ENCODE peak calls at places on chromosomes 13 and 19, in eight cellular contexts. Y, G, A, N, M, D, L and Q are unnamed samples.

GRCh38 chr19:14106840-14107239 is 10.7 kb downstream of the PRKACA start:
- DNase-seq in Y (no peak), G (no peak), A (peak), N (no peak), M (no peak), D (no peak), L (no peak), Q (no peak)

GRCh38 chr19:3075605-3076431 is 13.5 kb upstream of the TLE5 start:
- DNase-seq in Y (no peak), G (no peak), A (no peak), N (no peak), M (no peak), D (peak), L (peak), Q (peak)

GRCh38 chr19:10780368-10780767 is 55.6 kb downstream of the TMED1 start:
- DNase-seq in Y (peak), G (no peak), A (peak), N (no peak), M (peak), D (peak), L (no peak), Q (peak)

GRCh38 chr13:47672982-47673670 is 327.9 kb downstream of the SUCLA2 start:
- DNase-seq in Y (no peak), G (no peak), A (peak), N (no peak), M (peak), D (no peak), L (no peak), Q (no peak)

GRCh38 chr19:2042485-2043268 is 8.4 kb downstream of the MKNK2 start:
- DNase-seq in Y (no peak), G (no peak), A (no peak), N (no peak), M (no peak), D (peak), L (peak), Q (peak)

GRCh38 chr13:30797847-30798246 is 62.5 kb downstream of the ALOX5AP start:
- DNase-seq in Y (no peak), G (no peak), A (no peak), N (no peak), M (no peak), D (no peak), L (no peak), Q (no peak)

GRCh38 chr13:114142640-114143490 is 10.4 kb upstream of the RASA3 start:
- DNase-seq in Y (no peak), G (peak), A (peak), N (no peak), M (peak), D (no peak), L (peak), Q (peak)

GRCh38 chr19:32387701-32388392 is 17.7 kb upstream of the DPY19L3 start:
- DNase-seq in Y (no peak), G (peak), A (no peak), N (no peak), M (peak), D (no peak), L (no peak), Q (peak)

GRCh38 chr19:17376935-17377600 is at the start of gene PLVAP:
- DNase-seq in Y (no peak), G (no peak), A (peak), N (no peak), M (no peak), D (peak), L (no peak), Q (no peak)

DNA sequence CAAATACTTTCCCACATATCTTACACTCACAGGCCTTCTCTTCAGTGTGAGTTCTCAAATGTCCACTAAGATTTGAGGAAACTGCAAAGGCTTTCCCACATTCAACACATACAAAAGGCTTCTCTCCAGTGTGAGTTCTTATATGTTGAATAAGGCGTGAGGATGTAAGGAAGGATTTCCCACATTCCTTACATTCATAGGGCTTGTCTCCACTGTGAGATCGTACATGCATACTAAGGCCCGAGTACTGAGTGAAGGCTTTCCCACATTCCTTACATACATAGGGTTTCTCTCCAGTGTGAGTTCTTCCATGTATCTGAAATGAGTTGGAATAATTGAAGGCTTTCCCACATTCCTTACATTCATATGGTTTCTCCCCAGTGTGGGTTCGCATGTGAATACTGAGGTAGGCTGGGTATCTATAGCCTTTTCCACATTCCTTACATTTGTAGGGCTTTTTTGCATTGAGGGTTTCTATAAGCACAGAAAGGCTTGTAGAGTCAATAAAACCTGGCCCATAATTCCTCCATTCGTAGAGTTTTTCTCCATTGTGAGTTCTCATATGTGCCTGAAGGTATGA is 9.6 kb downstream of the ZNF426 start:
- DNase-seq in Y (no peak), G (no peak), A (no peak), N (peak), M (peak), D (no peak), L (no peak), Q (no peak)
- H3K4me3 ChIP-seq in Y (no peak), G (no peak), A (no peak), N (no peak), M (no peak), D (no peak), L (no peak), Q (no peak)

DNA sequence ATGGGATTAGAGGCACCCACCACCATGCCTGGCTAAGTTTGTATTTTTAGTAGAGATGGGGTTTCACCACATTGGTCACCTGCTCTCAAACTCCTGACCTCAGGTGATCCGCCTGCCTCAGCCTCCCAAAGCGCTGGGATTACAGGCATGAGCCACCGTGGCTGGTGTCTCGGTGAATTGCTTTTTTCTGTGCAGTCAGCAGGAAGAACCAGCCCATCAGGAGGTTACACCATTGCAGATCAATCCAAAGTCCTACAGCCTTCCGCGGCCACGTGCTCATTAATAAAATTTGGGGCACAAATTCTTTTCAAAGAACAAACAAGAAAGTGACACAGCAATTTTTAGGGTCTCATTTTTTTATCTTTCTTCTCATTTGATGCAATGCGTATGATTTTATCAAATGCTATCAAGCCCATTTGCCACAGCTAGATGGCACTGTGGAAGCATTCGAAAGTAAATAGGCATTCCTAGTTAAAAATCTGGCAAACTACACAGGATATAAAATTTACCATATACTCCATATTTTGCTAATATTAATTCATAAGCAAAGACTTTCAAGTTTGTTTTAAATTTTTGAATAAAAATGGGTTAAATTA is 54.4 kb upstream of the ZNF835 start:
- DNase-seq in Y (no peak), G (no peak), A (no peak), N (peak), M (no peak), D (no peak), L (no peak), Q (no peak)
- TF ChIP-seq CTCF in Y (no peak), G (peak), A (peak), N (no peak), M (peak), D (peak), L (peak), Q (no peak)

DNA sequence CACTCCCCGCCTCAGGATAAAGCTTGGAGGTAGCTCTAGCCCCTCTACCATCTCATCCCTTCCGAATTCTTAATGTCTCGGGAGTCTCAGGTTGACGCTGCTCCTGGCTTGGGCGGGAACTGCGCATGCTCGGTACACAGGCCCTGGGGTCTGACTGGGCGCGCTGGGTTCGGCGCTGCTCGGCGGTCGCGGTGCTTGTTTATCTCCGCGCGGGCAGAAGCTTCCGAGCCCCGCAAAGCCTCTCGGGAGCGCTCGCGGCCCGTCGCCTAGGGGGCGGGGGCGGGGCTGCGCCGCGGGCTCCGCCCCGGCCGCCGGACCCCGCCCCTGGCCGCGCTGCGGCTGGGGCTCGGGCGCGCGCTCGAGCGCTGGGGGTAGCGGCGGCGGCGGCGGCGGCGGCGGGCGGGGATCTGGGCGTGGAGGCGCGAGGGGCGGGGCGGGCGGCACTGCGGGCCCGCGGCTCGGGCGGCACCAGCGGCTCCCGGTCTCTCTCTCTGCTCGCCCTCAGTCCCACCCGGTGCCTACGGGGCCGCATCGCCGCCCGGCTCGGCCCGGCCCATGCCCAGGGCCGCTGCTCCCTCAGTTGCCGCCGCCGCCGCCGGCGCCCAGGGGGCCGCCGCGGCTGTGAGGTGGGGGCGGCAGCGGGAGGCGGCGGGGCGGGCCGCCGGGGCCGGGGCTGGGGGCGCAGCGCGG is at the start of gene RAP2A:
- DNase-seq in Y (peak), G (peak), A (peak), N (peak), M (peak), D (peak), L (peak), Q (peak)
- TF ChIP-seq POLR2A in Y (peak), G (peak), A (no peak), N (peak), M (peak), D (peak), L (peak), Q (peak)

GRCh38 chr19:44752123-44752815 is 3.8 kb downstream of the BCL3 start:
- DNase-seq in Y (no peak), G (no peak), A (no peak), N (peak), M (no peak), D (no peak), L (no peak), Q (no peak)
- H3K4me3 ChIP-seq in Y (no peak), G (no peak), A (peak), N (peak), M (no peak), D (peak), L (no peak), Q (peak)